ENCODE peak calls at places on chromosome 7, in eight cellular contexts. N is heart left ventricle, A is PC-9, Q is Panc1, K is type B pancreatic cell, W is neural crest cell, B is progenitor cell of endocrine pancreas, L is WERI-Rb-1. Z is an unnamed sample.

GRCh38 chr7:46633200-46633599 is 712.1 kb upstream of the IGFBP3 start:
- DNase-seq in N (no peak), A (no peak), Q (no peak), K (no peak), W (no peak), B (no peak), L (no peak), Z (no peak)

GRCh38 chr7:158975526-158976467 is 119.4 kb downstream of the DYNC2I1 start:
- DNase-seq in N (no peak), A (no peak), Q (no peak), K (no peak), W (no peak), B (no peak), L (peak), Z (no peak)

GRCh38 chr7:115066050-115066449 is 144.2 kb downstream of the MDFIC start:
- DNase-seq in N (no peak), A (no peak), Q (no peak), K (no peak), W (no peak), B (no peak), L (no peak), Z (no peak)

GRCh38 chr7:42986781-42987248 is 54.6 kb downstream of the MRPL32 start:
- DNase-seq in N (no peak), A (no peak), Q (no peak), K (no peak), W (no peak), B (no peak), L (no peak), Z (no peak)

GRCh38 chr7:75879771-75880184 is 944 bp downstream of the RHBDD2 start:
- DNase-seq in N (no peak), A (no peak), Q (no peak), K (no peak), W (no peak), B (no peak), L (no peak), Z (no peak)

GRCh38 chr7:158614695-158615094 is 27.1 kb upstream of the PTPRN2 start:
- DNase-seq in N (no peak), A (no peak), Q (no peak), K (no peak), W (no peak), B (no peak), L (no peak), Z (no peak)

GRCh38 chr7:74612015-74612829 is 45.3 kb upstream of the GTF2I start:
- DNase-seq in N (peak), A (peak), Q (no peak), K (no peak), W (peak), B (no peak), L (no peak), Z (peak)

GRCh38 chr7:136657332-136657942 is 211.0 kb upstream of the CHRM2 start:
- DNase-seq in N (no peak), A (no peak), Q (no peak), K (no peak), W (no peak), B (no peak), L (no peak), Z (no peak)

GRCh38 chr7:103811997-103812396 is 177.5 kb downstream of the RELN start:
- DNase-seq in N (no peak), A (no peak), Q (no peak), K (no peak), W (no peak), B (no peak), L (no peak), Z (no peak)

GRCh38 chr7:43879477-43879876 is 10.2 kb upstream of the MRPS24 start:
- DNase-seq in N (no peak), A (no peak), Q (no peak), K (no peak), W (no peak), B (no peak), L (no peak), Z (no peak)

GRCh38 chr7:55546826-55547225 is 25.5 kb downstream of the VOPP1 start:
- DNase-seq in N (peak), A (peak), Q (peak), K (no peak), W (no peak), B (no peak), L (peak), Z (no peak)

GRCh38 chr7:120052884-120053382 is 220.0 kb upstream of the KCND2 start:
- DNase-seq in N (peak), A (peak), Q (no peak), K (no peak), W (no peak), B (no peak), L (no peak), Z (no peak)

GRCh38 chr7:44375926-44376342 is 50.5 kb upstream of the CAMK2B start:
- DNase-seq in N (no peak), A (no peak), Q (no peak), K (no peak), W (no peak), B (no peak), L (no peak), Z (no peak)

GRCh38 chr7:74083928-74084721 is 521 bp downstream of the LIMK1 start:
- DNase-seq in N (peak), A (no peak), Q (no peak), K (no peak), W (peak), B (no peak), L (peak), Z (peak)

GRCh38 chr7:24038993-24039392 is 245.0 kb upstream of the NPY start:
- DNase-seq in N (no peak), A (no peak), Q (no peak), K (no peak), W (no peak), B (no peak), L (no peak), Z (no peak)

GRCh38 chr7:43108255-43109011 is 4.0 kb upstream of the HECW1 start:
- DNase-seq in N (peak), A (no peak), Q (peak), K (peak), W (peak), B (peak), L (peak), Z (peak)

GRCh38 chr7:25216837-25217236 is 11.4 kb downstream of the NPVF start:
- DNase-seq in N (no peak), A (no peak), Q (peak), K (no peak), W (no peak), B (no peak), L (no peak), Z (no peak)

GRCh38 chr7:33143996-33144718 is 14.8 kb downstream of the BBS9 start:
- DNase-seq in N (no peak), A (peak), Q (no peak), K (no peak), W (no peak), B (no peak), L (no peak), Z (no peak)

GRCh38 chr7:12052211-12052610 is 158.9 kb upstream of the TMEM106B start:
- DNase-seq in N (no peak), A (no peak), Q (no peak), K (no peak), W (no peak), B (no peak), L (no peak), Z (no peak)

GRCh38 chr7:156475666-156476065 is 164.9 kb upstream of the RNF32 start:
- DNase-seq in N (no peak), A (no peak), Q (no peak), K (peak), W (no peak), B (no peak), L (no peak), Z (no peak)

GRCh38 chr7:116576350-116577319 is 51.8 kb downstream of the CAV1 start:
- DNase-seq in N (no peak), A (no peak), Q (no peak), K (no peak), W (no peak), B (no peak), L (no peak), Z (no peak)

GRCh38 chr7:147535619-147536200 is 1054.9 kb upstream of the C7orf33 start:
- DNase-seq in N (no peak), A (no peak), Q (no peak), K (no peak), W (no peak), B (no peak), L (no peak), Z (no peak)

GRCh38 chr7:90655566-90655965 is 59.4 kb downstream of the CDK14 start:
- DNase-seq in N (no peak), A (no peak), Q (no peak), K (no peak), W (no peak), B (no peak), L (no peak), Z (no peak)

GRCh38 chr7:42292991-42293521 is 56.0 kb upstream of the GLI3 start:
- DNase-seq in N (no peak), A (peak), Q (no peak), K (no peak), W (no peak), B (no peak), L (no peak), Z (no peak)

GRCh38 chr7:34339061-34339526 is 318.9 kb upstream of the NPSR1 start:
- DNase-seq in N (no peak), A (no peak), Q (no peak), K (no peak), W (no peak), B (no peak), L (no peak), Z (no peak)

GRCh38 chr7:104795086-104795485 is 218.9 kb upstream of the KMT2E start:
- DNase-seq in N (no peak), A (no peak), Q (no peak), K (no peak), W (no peak), B (no peak), L (no peak), Z (no peak)

GRCh38 chr7:158731761-158732160 is 27.2 kb upstream of the NCAPG2 start:
- DNase-seq in N (no peak), A (no peak), Q (no peak), K (no peak), W (no peak), B (no peak), L (no peak), Z (no peak)

GRCh38 chr7:89170628-89171027 is 375.1 kb upstream of the TEX47 start:
- DNase-seq in N (no peak), A (no peak), Q (no peak), K (no peak), W (no peak), B (no peak), L (no peak), Z (no peak)

GRCh38 chr7:877312-878232 is 1.2 kb downstream of the GET4 start:
- DNase-seq in N (no peak), A (peak), Q (no peak), K (no peak), W (no peak), B (no peak), L (peak), Z (no peak)

GRCh38 chr7:101733713-101734475 is 83.5 kb upstream of the CUX1 start:
- DNase-seq in N (peak), A (no peak), Q (no peak), K (no peak), W (peak), B (no peak), L (peak), Z (no peak)

GRCh38 chr7:1187127-1187526 is 27.1 kb upstream of the ZFAND2A start:
- DNase-seq in N (no peak), A (no peak), Q (no peak), K (no peak), W (no peak), B (no peak), L (no peak), Z (no peak)

GRCh38 chr7:88218836-88219605 is 817 bp downstream of the SRI start:
- DNase-seq in N (peak), A (peak), Q (no peak), K (no peak), W (peak), B (no peak), L (peak), Z (no peak)

GRCh38 chr7:73647725-73648592 is 19.7 kb upstream of the VPS37D start:
- DNase-seq in N (no peak), A (no peak), Q (no peak), K (no peak), W (no peak), B (peak), L (peak), Z (no peak)

GRCh38 chr7:2299131-2299829 is 15.0 kb downstream of the SNX8 start:
- DNase-seq in N (no peak), A (no peak), Q (no peak), K (no peak), W (no peak), B (no peak), L (no peak), Z (no peak)

GRCh38 chr7:111690364-111691111 is 128.2 kb upstream of the IMMP2L start:
- DNase-seq in N (no peak), A (no peak), Q (no peak), K (no peak), W (no peak), B (no peak), L (no peak), Z (no peak)

GRCh38 chr7:15326044-15326644 is 235.7 kb downstream of the AGMO start:
- DNase-seq in N (no peak), A (no peak), Q (peak), K (no peak), W (no peak), B (no peak), L (no peak), Z (no peak)

GRCh38 chr7:120985130-120985758 is 3.3 kb upstream of the CPED1 start:
- DNase-seq in N (no peak), A (no peak), Q (no peak), K (no peak), W (no peak), B (no peak), L (no peak), Z (no peak)

GRCh38 chr7:98352621-98353020 is 48.3 kb downstream of the BAIAP2L1 start:
- DNase-seq in N (no peak), A (peak), Q (peak), K (no peak), W (no peak), B (no peak), L (no peak), Z (no peak)

GRCh38 chr7:74272305-74273038 is 16.7 kb upstream of the CLIP2 start:
- DNase-seq in N (peak), A (peak), Q (no peak), K (no peak), W (no peak), B (no peak), L (no peak), Z (no peak)

DNA sequence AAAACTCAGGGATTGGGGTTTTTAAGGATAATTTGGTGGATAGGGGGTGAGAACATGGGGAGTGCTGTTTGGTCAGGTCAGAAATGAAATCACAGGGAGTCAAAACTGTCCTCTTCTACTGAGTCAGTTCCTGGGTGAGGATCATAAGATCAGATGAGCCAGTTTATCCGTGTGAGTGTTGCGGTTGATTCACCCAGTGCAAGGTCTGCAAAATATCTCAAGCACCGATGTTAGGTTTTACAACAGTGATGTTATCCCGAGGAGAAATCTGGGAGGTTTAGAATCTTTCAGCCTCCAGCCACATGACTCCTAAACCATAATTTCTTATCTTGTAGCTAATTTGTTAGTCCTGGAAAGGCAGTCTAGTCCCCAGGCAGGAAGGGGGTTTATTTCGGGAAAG is 31.7 kb upstream of the AGR2 start:
- DNase-seq in N (no peak), A (no peak), Q (no peak), K (no peak), W (no peak), B (no peak), L (no peak), Z (no peak)
- TF ChIP-seq CTCF in N (no peak), A (no peak), Q (no peak), K (no peak), W (no peak), B (no peak), L (no peak), Z (no peak)

GRCh38 chr7:40482794-40483374 is 348.1 kb downstream of the SUGCT start:
- DNase-seq in N (no peak), A (no peak), Q (no peak), K (no peak), W (no peak), B (no peak), L (no peak), Z (no peak)

DNA sequence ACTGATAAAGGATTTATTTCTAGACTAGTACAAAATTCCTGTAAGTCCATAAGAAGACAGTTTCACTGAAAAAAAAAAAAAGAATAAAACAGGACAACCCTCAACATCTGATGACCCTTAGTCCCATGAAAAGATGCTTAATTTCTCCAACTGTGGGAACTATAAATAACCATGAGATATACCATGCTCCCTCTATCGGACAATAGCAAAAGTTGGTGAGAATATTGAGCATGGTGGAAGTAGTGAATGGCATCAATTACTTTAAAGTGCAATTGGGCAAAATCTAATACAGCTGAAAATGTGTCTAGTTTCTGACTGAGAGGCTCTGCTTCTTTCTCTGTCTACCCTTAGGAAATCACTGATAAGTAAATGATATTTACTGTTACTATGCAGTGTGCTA is 348.8 kb downstream of the SUGCT start:
- DNase-seq in N (no peak), A (no peak), Q (no peak), K (no peak), W (no peak), B (no peak), L (no peak), Z (no peak)
- TF ChIP-seq CTCF in N (no peak), A (no peak), Q (peak), K (no peak), W (no peak), B (no peak), L (no peak), Z (no peak)

DNA sequence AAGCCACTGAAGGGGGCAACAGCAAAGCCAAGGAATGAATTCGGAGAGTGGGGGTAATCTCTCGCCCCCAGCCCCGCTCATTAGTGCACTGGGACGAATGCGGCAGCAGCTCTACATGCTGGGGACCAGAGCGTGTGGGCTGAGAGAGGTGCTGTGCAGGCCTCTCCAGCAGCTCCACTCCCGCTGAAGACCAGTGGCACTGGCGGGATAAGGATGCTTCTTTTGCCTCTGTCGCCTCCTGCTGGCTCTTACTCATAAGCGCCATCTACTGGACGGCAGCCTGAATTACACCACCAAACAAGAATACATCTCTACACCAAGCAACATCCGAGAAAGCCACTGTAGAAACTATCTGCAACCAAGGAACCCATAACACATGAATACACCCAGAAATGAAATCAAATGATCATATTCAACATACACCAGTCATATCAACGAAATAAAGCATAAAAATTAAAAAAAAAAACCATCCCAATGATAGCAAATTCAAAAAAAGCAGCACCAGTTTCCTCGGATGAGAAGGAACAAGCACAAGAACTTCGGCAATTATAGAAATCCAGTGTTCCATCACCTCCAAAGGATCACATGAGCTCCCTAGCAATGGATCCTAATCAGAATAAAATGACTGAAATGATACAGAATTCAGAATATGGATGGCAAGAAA is 79.0 kb upstream of the TMEM168 start:
- DNase-seq in N (peak), A (no peak), Q (peak), K (no peak), W (peak), B (no peak), L (peak), Z (no peak)
- TF ChIP-seq CTCF in N (peak), A (peak), Q (peak), K (peak), W (peak), B (peak), L (peak), Z (peak)

GRCh38 chr7:128891110-128891941 is 19.2 kb downstream of the KCP start:
- DNase-seq in N (peak), A (peak), Q (no peak), K (no peak), W (no peak), B (no peak), L (peak), Z (no peak)
- TF ChIP-seq CTCF in N (no peak), A (no peak), Q (no peak), K (peak), W (no peak), B (no peak), L (peak), Z (no peak)

GRCh38 chr7:97117035-97117371 is 495 bp upstream of the SDHAF3 start:
- DNase-seq in N (no peak), A (no peak), Q (no peak), K (no peak), W (no peak), B (no peak), L (peak), Z (no peak)

GRCh38 chr7:97118306-97118917 is 914 bp downstream of the SDHAF3 start:
- DNase-seq in N (no peak), A (no peak), Q (no peak), K (no peak), W (no peak), B (no peak), L (no peak), Z (no peak)

GRCh38 chr7:97116308-97116707 is 1.2 kb upstream of the SDHAF3 start:
- DNase-seq in N (no peak), A (no peak), Q (no peak), K (no peak), W (no peak), B (no peak), L (no peak), Z (no peak)

GRCh38 chr7:97119747-97120146 is 2.2 kb downstream of the SDHAF3 start:
- DNase-seq in N (no peak), A (no peak), Q (no peak), K (no peak), W (no peak), B (no peak), L (no peak), Z (no peak)

DNA sequence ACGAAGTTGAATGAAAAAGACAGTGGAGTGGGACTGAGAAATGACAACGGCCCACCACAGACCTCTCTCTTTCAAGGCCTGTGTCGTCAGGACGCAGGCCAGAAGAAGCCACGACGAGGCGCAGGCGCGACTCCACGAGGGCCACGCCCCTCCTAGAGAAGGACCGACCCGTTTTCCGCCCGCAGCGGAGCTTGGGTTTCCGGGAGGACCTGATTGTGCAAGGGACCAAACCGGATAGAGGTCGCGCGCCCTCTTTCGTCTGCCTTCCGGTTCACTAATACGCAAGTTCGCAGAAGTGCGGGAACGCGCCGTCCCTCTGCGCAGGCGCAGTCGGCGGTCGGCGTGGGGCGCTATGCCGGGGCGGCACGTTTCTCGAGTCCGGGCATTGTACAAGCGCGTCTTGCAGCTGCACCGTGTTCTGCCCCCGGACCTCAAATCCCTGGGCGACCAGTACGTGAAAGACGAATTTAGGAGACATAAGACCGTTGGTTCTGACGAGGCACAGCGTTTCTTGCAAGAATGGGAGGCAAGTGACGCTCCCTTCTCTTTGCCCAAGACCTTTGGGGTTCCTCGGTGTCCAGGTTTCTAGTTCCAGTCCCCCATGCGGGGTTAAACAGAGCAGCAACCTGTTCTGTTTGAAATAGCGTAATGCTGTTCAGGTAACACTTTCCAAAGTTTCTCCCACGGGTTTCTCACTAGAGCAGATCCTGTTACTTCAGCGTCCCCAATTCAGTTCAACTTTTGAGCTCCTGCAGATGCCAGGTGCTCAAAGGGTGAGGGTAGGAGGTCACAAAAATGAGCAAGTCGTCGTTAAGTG is at the start of gene SDHAF3:
- DNase-seq in N (peak), A (peak), Q (peak), K (peak), W (peak), B (peak), L (peak), Z (peak)
- TF ChIP-seq CTCF in N (no peak), A (peak), Q (peak), K (peak), W (peak), B (peak), L (peak), Z (no peak)

GRCh38 chr7:140899883-140900282 is 24.8 kb downstream of the BRAF start:
- DNase-seq in N (no peak), A (no peak), Q (no peak), K (no peak), W (no peak), B (no peak), L (peak), Z (no peak)
- TF ChIP-seq CTCF in N (no peak), A (no peak), Q (no peak), K (peak), W (no peak), B (peak), L (peak), Z (no peak)